ENCODE peak calls at places on chromosomes 11 and 22, in five cellular contexts. J is sigmoid colon, S is H1, H is GM12878, R is GM12892. T is an unnamed sample.

GRCh38 chr22:21981874-21982273 is 713 bp downstream of the TOP3B start:
- DNase-seq in J (no peak), S (no peak), H (no peak), R (no peak), T (no peak)

GRCh38 chr11:117985953-117986887 is at the start of gene IL10RA:
- DNase-seq in J (peak; percentile 91), S (peak; percentile 93), H (no peak), R (peak; percentile 95), T (peak; percentile 98)

GRCh38 chr11:94184861-94185260 is 56.2 kb downstream of the PANX1 start:
- DNase-seq in J (no peak), S (no peak), H (no peak), R (no peak), T (no peak)

GRCh38 chr11:68503281-68503687 is 42.7 kb downstream of the PPP6R3 start:
- DNase-seq in J (no peak), S (no peak), H (no peak), R (no peak), T (no peak)

GRCh38 chr11:128776434-128777284 is 82.8 kb downstream of the FLI1 start:
- DNase-seq in J (no peak), S (peak; percentile 85), H (no peak), R (peak; percentile 44), T (no peak)

GRCh38 chr11:6995703-6996102 is 24.4 kb downstream of the ZNF214 start:
- DNase-seq in J (no peak), S (no peak), H (no peak), R (no peak), T (no peak)

GRCh38 chr11:119590651-119591308 is 138.2 kb downstream of the NECTIN1 start:
- DNase-seq in J (no peak), S (no peak), H (no peak), R (no peak), T (no peak)

GRCh38 chr11:89477175-89477574 is 14.0 kb downstream of the NOX4 start:
- DNase-seq in J (no peak), S (no peak), H (no peak), R (no peak), T (no peak)

GRCh38 chr11:120013325-120014250 is 124.3 kb downstream of the TRIM29 start:
- DNase-seq in J (no peak), S (peak; percentile 89), H (no peak), R (peak; percentile 41), T (no peak)

GRCh38 chr11:43928721-43929120 is 13.7 kb upstream of the C11orf96 start:
- DNase-seq in J (no peak), S (no peak), H (no peak), R (no peak), T (no peak)

GRCh38 chr11:132683602-132684001 is 848.7 kb downstream of the OPCML start:
- DNase-seq in J (no peak), S (no peak), H (no peak), R (no peak), T (no peak)

GRCh38 chr11:67045314-67045713 is 11.3 kb upstream of the RHOD start:
- DNase-seq in J (no peak), S (no peak), H (no peak), R (peak; percentile 64), T (no peak)

GRCh38 chr22:30747493-30747892 is 52.8 kb downstream of the OSBP2 start:
- DNase-seq in J (no peak), S (no peak), H (no peak), R (no peak), T (no peak)

GRCh38 chr11:100632970-100633452 is 54.1 kb upstream of the ARHGAP42 start:
- DNase-seq in J (peak; percentile 73), S (no peak), H (no peak), R (no peak), T (no peak)

GRCh38 chr22:30116362-30117117 is 36.3 kb downstream of the HORMAD2 start:
- DNase-seq in J (no peak), S (no peak), H (no peak), R (no peak), T (no peak)

GRCh38 chr11:67628710-67629385 is 889 bp downstream of the NUDT8 start:
- DNase-seq in J (peak; percentile 66), S (no peak), H (no peak), R (peak; percentile 9), T (no peak)

GRCh38 chr11:91972665-91973266 is 251.9 kb upstream of the FAT3 start:
- DNase-seq in J (no peak), S (no peak), H (no peak), R (no peak), T (no peak)

GRCh38 chr11:1389103-1389931 is 417 bp upstream of the BRSK2 start:
- DNase-seq in J (peak; percentile 99), S (peak; percentile 99), H (peak; percentile 19), R (peak; percentile 80), T (peak; percentile 98)

GRCh38 chr11:134779179-134779578 is 367.1 kb upstream of the B3GAT1 start:
- DNase-seq in J (no peak), S (no peak), H (no peak), R (no peak), T (no peak)

GRCh38 chr22:23888615-23889401 is 5.4 kb upstream of the MIF start:
- DNase-seq in J (no peak), S (no peak), H (no peak), R (no peak), T (no peak)

GRCh38 chr22:48863965-48864538 is 963.6 kb downstream of the BRD1 start:
- DNase-seq in J (peak; percentile 44), S (no peak), H (no peak), R (no peak), T (peak; percentile 63)

GRCh38 chr22:19691721-19692341 is 22.5 kb upstream of the SEPTIN5 start:
- DNase-seq in J (peak; percentile 71), S (no peak), H (no peak), R (no peak), T (peak; percentile 56)

GRCh38 chr11:70512716-70513115 is 114.4 kb downstream of the CTTN start:
- DNase-seq in J (no peak), S (no peak), H (no peak), R (no peak), T (no peak)

GRCh38 chr11:118924591-118925585 is 838 bp downstream of the BCL9L start:
- DNase-seq in J (peak; percentile 86), S (peak; percentile 83), H (no peak), R (peak; percentile 85), T (peak; percentile 92)

GRCh38 chr11:35214181-35214770 is 75.3 kb downstream of the CD44 start:
- DNase-seq in J (no peak), S (no peak), H (no peak), R (no peak), T (no peak)

GRCh38 chr11:67372993-67373915 is at the start of gene CLCF1:
- DNase-seq in J (peak; percentile 90), S (peak; percentile 75), H (no peak), R (peak; percentile 82), T (peak; percentile 94)

GRCh38 chr22:24026733-24027132 is 15.6 kb downstream of the CABIN1 start:
- DNase-seq in J (no peak), S (no peak), H (no peak), R (no peak), T (no peak)

GRCh38 chr22:27433585-27434190 is 367.9 kb downstream of the MN1 start:
- DNase-seq in J (no peak), S (no peak), H (no peak), R (no peak), T (no peak)

DNA sequence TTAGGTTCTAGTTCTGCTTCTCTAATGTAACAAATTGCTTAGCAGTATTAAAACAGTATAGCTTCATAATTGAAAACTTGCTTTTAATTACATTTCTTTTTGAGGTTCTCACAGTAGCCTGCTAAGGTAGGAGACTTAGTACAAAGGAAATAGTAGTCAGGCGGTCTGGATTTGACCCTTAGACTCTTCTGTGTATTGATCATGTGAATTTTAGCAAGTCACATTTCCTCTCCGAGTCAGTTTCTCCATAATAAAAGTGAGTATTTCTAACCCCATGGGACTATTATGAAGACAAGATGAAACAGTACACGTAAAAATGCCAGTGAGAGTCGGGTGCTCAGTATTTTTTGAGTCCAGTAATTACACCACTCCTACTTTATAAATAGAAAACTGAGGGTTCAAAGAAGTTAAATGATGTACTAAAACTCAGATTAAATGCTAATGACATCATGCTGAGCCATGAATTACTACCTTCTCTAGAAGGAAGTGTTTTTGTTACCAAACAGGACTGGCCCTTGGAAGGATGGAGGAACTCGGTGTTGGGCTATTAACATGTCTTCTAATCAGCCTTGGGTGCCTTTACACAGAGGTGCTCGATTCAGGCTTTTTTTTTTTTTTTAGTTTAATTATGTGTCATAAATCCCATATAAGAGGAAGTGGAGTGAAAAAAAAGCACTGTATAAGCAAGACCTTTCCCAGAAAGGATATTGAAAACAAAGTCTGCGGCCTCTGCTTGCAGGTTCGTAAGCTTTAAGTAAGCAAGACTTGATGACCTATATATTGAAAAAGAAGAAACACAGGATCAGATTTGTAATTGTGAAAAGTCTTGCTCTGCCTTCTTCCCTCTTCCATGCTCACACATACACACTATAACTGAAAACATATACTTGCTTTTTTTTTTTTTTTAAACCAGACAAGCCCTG is 109.0 kb downstream of the EMSY start:
- DNase-seq in J (no peak), S (no peak), H (no peak), R (no peak), T (no peak)
- TF ChIP-seq POLR2AphosphoS5 in J (no peak), S (no peak), H (no peak), R (no peak), T (no peak)

DNA sequence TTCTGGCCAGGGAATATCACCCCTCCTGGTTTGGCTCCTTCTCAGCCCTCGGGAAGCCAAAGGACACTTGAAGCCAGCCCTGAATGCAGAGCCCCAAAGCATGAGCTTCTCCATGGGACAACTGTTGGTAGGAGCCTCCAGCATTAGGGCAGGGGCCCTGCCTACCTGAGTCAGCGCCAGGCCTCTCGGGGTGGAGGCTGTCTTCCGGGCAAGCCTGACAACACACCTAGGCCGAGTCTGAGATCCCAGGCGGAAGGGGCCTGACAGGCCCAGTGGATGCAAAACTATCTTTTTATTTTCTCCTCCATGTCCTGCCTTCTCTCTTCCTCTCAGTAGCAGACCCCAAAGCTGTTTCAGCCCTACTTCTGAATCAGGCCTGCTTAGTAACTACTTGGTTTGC is 27.6 kb downstream of the RCOR2 start:
- DNase-seq in J (no peak), S (no peak), H (no peak), R (no peak), T (no peak)
- TF ChIP-seq POLR2A in J (no peak), S (no peak), H (no peak), R (no peak), T (no peak)

GRCh38 chr22:42868751-42869251 is 11.7 kb upstream of the ARFGAP3 start:
- DNase-seq in J (peak; percentile 90), S (no peak), H (no peak), R (no peak), T (no peak)
- TF ChIP-seq POLR2AphosphoS5 in J (peak; percentile 45), S (no peak), H (no peak), R (no peak), T (no peak)

GRCh38 chr22:50101870-50102565 is 12.2 kb downstream of the MOV10L1 start:
- DNase-seq in J (no peak), S (no peak), H (no peak), R (no peak), T (no peak)

GRCh38 chr22:50107529-50107928 is 17.7 kb downstream of the MOV10L1 start:
- DNase-seq in J (no peak), S (no peak), H (no peak), R (no peak), T (no peak)

GRCh38 chr22:50105529-50106100 is 15.8 kb downstream of the MOV10L1 start:
- DNase-seq in J (no peak), S (no peak), H (peak; percentile 33), R (no peak), T (no peak)

GRCh38 chr22:50102946-50103345 is 13.1 kb downstream of the MOV10L1 start:
- DNase-seq in J (no peak), S (no peak), H (no peak), R (no peak), T (no peak)

GRCh38 chr22:50104149-50104548 is 14.3 kb downstream of the MOV10L1 start:
- DNase-seq in J (no peak), S (no peak), H (no peak), R (no peak), T (no peak)
- TF ChIP-seq POLR2A in J (no peak), S (no peak), H (no peak), R (no peak), T (no peak)

GRCh38 chr11:114044042-114044871 is 15.3 kb upstream of the ZBTB16 start:
- DNase-seq in J (no peak), S (no peak), H (no peak), R (no peak), T (no peak)
- TF ChIP-seq POLR2AphosphoS5 in J (no peak), S (no peak), H (no peak), R (no peak), T (no peak)

T was measured in spleen.